ENCODE peak calls at places on chromosomes 13 and 19, in eight cellular contexts. M is activated naive CD4-positive, alpha-beta T cell treated with anti-CD3 and anti-CD28 coated beads for 36 hours; Z is AG10803; H is thoracic aorta; F is ELF-1; W is CD4-positive, alpha-beta memory T cell; I is SHP77; Y is stimulated activated CD8-positive, alpha-beta memory T cell treated with anti-CD3 and anti-CD28 coated beads, Interleukin-15, amount 100 ng/mL, for 1 hour. S is an unnamed sample.

GRCh38 chr13:49435992-49436391 is 7.9 kb downstream of the CAB39L start:
- DNase-seq in W (no peak), M (no peak), I (no peak), Y (no peak), H (no peak), F (no peak), Z (peak; percentile 68), S (no peak)

GRCh38 chr13:100547805-100548204 is 40.8 kb downstream of the GGACT start:
- DNase-seq in F (peak; percentile 49), Y (no peak), M (no peak), I (no peak), W (no peak), H (no peak), Z (peak; percentile 34), S (no peak)

GRCh38 chr19:12733369-12733896 is 1.1 kb downstream of the TRIR start:
- DNase-seq in M (peak; percentile 82), F (peak; percentile 34), H (no peak), W (peak; percentile 38), Y (no peak), Z (peak; percentile 51), I (peak; percentile 33), S (peak; percentile 70)

GRCh38 chr13:66665991-66666390 is 564.1 kb downstream of the PCDH9 start:
- DNase-seq in I (peak; percentile 84), H (no peak), Y (no peak), F (peak; percentile 53), Z (peak; percentile 81), M (no peak), W (no peak), S (no peak)

GRCh38 chr19:47756627-47756929 is 11.2 kb downstream of the NOP53 start:
- DNase-seq in Z (no peak), I (no peak), F (no peak), H (no peak), Y (no peak), M (no peak), W (no peak), S (no peak)

GRCh38 chr19:29448046-29448445 is 77.7 kb upstream of the VSTM2B start:
- DNase-seq in Z (no peak), I (no peak), F (no peak), W (no peak), Y (no peak), H (no peak), M (no peak), S (no peak)

GRCh38 chr13:39803851-39804250 is 148.4 kb downstream of the COG6 start:
- DNase-seq in H (no peak), Y (no peak), M (no peak), W (no peak), Z (no peak), I (no peak), F (no peak), S (no peak)

GRCh38 chr19:4647676-4648644 is 8.6 kb downstream of the TNFAIP8L1 start:
- DNase-seq in F (peak; percentile 29), Y (no peak), I (no peak), W (no peak), H (no peak), Z (no peak), M (no peak), S (no peak)

GRCh38 chr13:80086304-80086721 is 254.6 kb downstream of the SPRY2 start:
- DNase-seq in Y (no peak), W (no peak), I (no peak), M (no peak), Z (no peak), F (no peak), H (no peak), S (no peak)

GRCh38 chr13:102020611-102021216 is 381.1 kb downstream of the FGF14 start:
- DNase-seq in H (no peak), M (no peak), W (no peak), F (no peak), Z (no peak), I (no peak), Y (no peak), S (no peak)

GRCh38 chr19:38904463-38905185 is 4.9 kb downstream of the NFKBIB start:
- DNase-seq in H (no peak), M (no peak), Z (no peak), W (no peak), Y (no peak), F (no peak), I (no peak), S (no peak)

GRCh38 chr19:35266904-35267817 is 1.6 kb upstream of the USF2 start:
- DNase-seq in H (no peak), I (no peak), M (peak; percentile 42), F (no peak), Z (peak; percentile 15), W (no peak), Y (no peak), S (no peak)

GRCh38 chr13:43469791-43470190 is 317.0 kb downstream of the ENOX1 start:
- DNase-seq in Z (no peak), M (no peak), W (no peak), Y (no peak), F (no peak), H (no peak), I (no peak), S (no peak)

GRCh38 chr13:68872338-68872737 is 1235.3 kb upstream of the ATXN8OS start:
- DNase-seq in Y (no peak), M (no peak), Z (no peak), F (no peak), H (no peak), I (no peak), W (no peak), S (no peak)

GRCh38 chr19:33828266-33829075 is 31.8 kb downstream of the KCTD15 start:
- DNase-seq in W (no peak), Y (no peak), F (no peak), Z (no peak), H (no peak), M (no peak), I (no peak), S (no peak)

GRCh38 chr19:16836115-16836905 is 7.1 kb downstream of the SIN3B start:
- DNase-seq in F (no peak), M (peak; percentile 48), W (no peak), Z (no peak), I (no peak), H (no peak), Y (no peak), S (no peak)

GRCh38 chr13:74009100-74009668 is 125.0 kb downstream of the KLF12 start:
- DNase-seq in F (no peak), M (no peak), I (no peak), Z (no peak), H (no peak), W (no peak), Y (no peak), S (no peak)

GRCh38 chr19:38386968-38387549 is 775 bp downstream of the GGN start:
- DNase-seq in Z (no peak), W (no peak), M (no peak), F (no peak), I (no peak), Y (no peak), H (no peak), S (no peak)

GRCh38 chr19:50460161-50460765 is 16.0 kb upstream of the EMC10 start:
- DNase-seq in M (peak; percentile 34), F (peak; percentile 22), Z (peak; percentile 32), Y (no peak), H (no peak), W (no peak), I (no peak), S (no peak)

GRCh38 chr13:91381371-91381770 is 17.1 kb upstream of the GPC5 start:
- DNase-seq in W (no peak), Z (peak; percentile 5), Y (no peak), M (peak; percentile 21), H (no peak), I (peak; percentile 26), F (no peak), S (no peak)

GRCh38 chr19:55319786-55320185 is 5.4 kb downstream of the TMEM150B start:
- DNase-seq in Y (no peak), H (no peak), W (no peak), Z (peak; percentile 27), I (peak; percentile 30), M (no peak), F (peak; percentile 91), S (no peak)

GRCh38 chr19:28556371-28556770 is 656.6 kb downstream of the UQCRFS1 start:
- DNase-seq in I (no peak), F (no peak), H (no peak), Y (no peak), Z (no peak), M (no peak), W (no peak), S (peak; percentile 62)

GRCh38 chr19:51546650-51547396 is 15.4 kb upstream of the SIGLEC6 start:
- DNase-seq in W (no peak), Z (peak; percentile 7), Y (no peak), H (no peak), F (peak; percentile 7), I (no peak), M (no peak), S (peak; percentile 95)

GRCh38 chr19:2229103-2230028 is 6.8 kb downstream of the PLEKHJ1 start:
- DNase-seq in H (no peak), W (no peak), I (no peak), Y (no peak), F (no peak), Z (no peak), M (no peak), S (no peak)

GRCh38 chr13:99985243-99985874 is 3.8 kb downstream of the ZIC2 start:
- DNase-seq in H (no peak), Z (no peak), I (no peak), F (peak; percentile 75), M (no peak), W (peak; percentile 25), Y (no peak), S (no peak)

GRCh38 chr13:39353988-39354387 is 249.0 kb downstream of the LHFPL6 start:
- DNase-seq in Y (no peak), M (no peak), W (no peak), I (no peak), F (no peak), Z (peak; percentile 79), H (no peak), S (no peak)

S was measured in Jurkat, Clone E6-1.